ENCODE peak calls at places on chromosomes 1 and 21, in six cellular contexts. One of them, this sample, is unnamed.

GRCh38 chr21:41396452-41397107 is 29.5 kb upstream of the MX1 start:
- DNase-seq in M059J: peak
- DNase-seq in ascending aorta: no peak
- DNase-seq in RWPE1: no peak
- DNase-seq in ACHN: no peak
- DNase-seq in IMR-90: no peak
- DNase-seq in this sample: no peak

GRCh38 chr1:223144914-223145313 is 1.9 kb upstream of the TLR5 start:
- DNase-seq in ascending aorta: no peak
- DNase-seq in ACHN: no peak
- DNase-seq in M059J: no peak
- DNase-seq in RWPE1: no peak
- DNase-seq in IMR-90: no peak
- DNase-seq in this sample: no peak

GRCh38 chr1:184533049-184533448 is 146.2 kb downstream of the C1orf21 start:
- DNase-seq in RWPE1: no peak
- DNase-seq in ACHN: no peak
- DNase-seq in M059J: no peak
- DNase-seq in ascending aorta: no peak
- DNase-seq in IMR-90: no peak
- DNase-seq in this sample: no peak

GRCh38 chr1:201426395-201427310 is 5.1 kb upstream of the TNNI1 start:
- DNase-seq in RWPE1: no peak
- DNase-seq in ACHN: no peak
- DNase-seq in M059J: peak
- DNase-seq in ascending aorta: no peak
- DNase-seq in IMR-90: no peak
- DNase-seq in this sample: no peak

GRCh38 chr1:226653311-226653921 is 85.7 kb downstream of the ITPKB start:
- DNase-seq in ACHN: no peak
- DNase-seq in M059J: no peak
- DNase-seq in RWPE1: no peak
- DNase-seq in ascending aorta: no peak
- DNase-seq in IMR-90: no peak
- DNase-seq in this sample: no peak

GRCh38 chr21:42548687-42549406 is 35.2 kb downstream of the SLC37A1 start:
- DNase-seq in IMR-90: no peak
- DNase-seq in ascending aorta: no peak
- DNase-seq in ACHN: no peak
- DNase-seq in M059J: no peak
- DNase-seq in RWPE1: no peak
- DNase-seq in this sample: no peak

GRCh38 chr1:10777749-10778574 is 18.5 kb downstream of the CASZ1 start:
- DNase-seq in ascending aorta: no peak
- DNase-seq in M059J: no peak
- DNase-seq in IMR-90: no peak
- DNase-seq in ACHN: no peak
- DNase-seq in RWPE1: no peak
- DNase-seq in this sample: no peak

GRCh38 chr1:229855999-229856650 is 210.9 kb upstream of the GALNT2 start:
- DNase-seq in IMR-90: no peak
- DNase-seq in M059J: peak
- DNase-seq in RWPE1: no peak
- DNase-seq in ascending aorta: no peak
- DNase-seq in ACHN: no peak
- DNase-seq in this sample: no peak

GRCh38 chr1:198123146-198123545 is 33.7 kb upstream of the NEK7 start:
- DNase-seq in RWPE1: no peak
- DNase-seq in M059J: peak
- DNase-seq in ascending aorta: no peak
- DNase-seq in ACHN: no peak
- DNase-seq in IMR-90: peak
- DNase-seq in this sample: peak

GRCh38 chr1:74584185-74584584 is 71.8 kb upstream of the LRRC53 start:
- DNase-seq in RWPE1: no peak
- DNase-seq in ascending aorta: no peak
- DNase-seq in M059J: peak
- DNase-seq in IMR-90: peak
- DNase-seq in ACHN: no peak
- DNase-seq in this sample: no peak

GRCh38 chr1:23807453-23807852 is 6.9 kb upstream of the GALE start:
- DNase-seq in IMR-90: no peak
- DNase-seq in ascending aorta: no peak
- DNase-seq in M059J: peak
- DNase-seq in RWPE1: no peak
- DNase-seq in ACHN: no peak
- DNase-seq in this sample: no peak

GRCh38 chr1:178055093-178055492 is 38.8 kb upstream of the RASAL2 start:
- DNase-seq in RWPE1: peak
- DNase-seq in ascending aorta: no peak
- DNase-seq in M059J: peak
- DNase-seq in IMR-90: no peak
- DNase-seq in ACHN: peak
- DNase-seq in this sample: no peak

GRCh38 chr1:109768700-109769325 is 5.1 kb upstream of the EPS8L3 start:
- DNase-seq in RWPE1: no peak
- DNase-seq in ascending aorta: no peak
- DNase-seq in M059J: no peak
- DNase-seq in ACHN: no peak
- DNase-seq in IMR-90: no peak
- DNase-seq in this sample: no peak

GRCh38 chr21:16241500-16241963 is 511.8 kb downstream of the USP25 start:
- DNase-seq in IMR-90: no peak
- DNase-seq in RWPE1: no peak
- DNase-seq in M059J: peak
- DNase-seq in ACHN: no peak
- DNase-seq in ascending aorta: no peak
- DNase-seq in this sample: no peak

GRCh38 chr1:59690531-59690930 is 124.2 kb upstream of the HOOK1 start:
- DNase-seq in ascending aorta: no peak
- DNase-seq in ACHN: no peak
- DNase-seq in M059J: no peak
- DNase-seq in RWPE1: no peak
- DNase-seq in IMR-90: no peak
- DNase-seq in this sample: no peak

GRCh38 chr1:5368211-5368610 is 624.0 kb downstream of the NPHP4 start:
- DNase-seq in RWPE1: no peak
- DNase-seq in M059J: no peak
- DNase-seq in IMR-90: no peak
- DNase-seq in ACHN: no peak
- DNase-seq in ascending aorta: no peak
- DNase-seq in this sample: no peak

GRCh38 chr1:178450871-178451270 is 45.9 kb downstream of the CLEC20A start:
- DNase-seq in IMR-90: peak
- DNase-seq in RWPE1: no peak
- DNase-seq in ascending aorta: no peak
- DNase-seq in ACHN: no peak
- DNase-seq in M059J: no peak
- DNase-seq in this sample: no peak

GRCh38 chr1:152367436-152367835 is 7.6 kb upstream of the FLG2 start:
- DNase-seq in IMR-90: no peak
- DNase-seq in ACHN: no peak
- DNase-seq in RWPE1: peak
- DNase-seq in M059J: no peak
- DNase-seq in ascending aorta: no peak
- DNase-seq in this sample: no peak

GRCh38 chr1:232271991-232272589 is 357.8 kb downstream of the SIPA1L2 start:
- DNase-seq in ACHN: no peak
- DNase-seq in M059J: no peak
- DNase-seq in RWPE1: no peak
- DNase-seq in IMR-90: peak
- DNase-seq in ascending aorta: no peak
- DNase-seq in this sample: peak

GRCh38 chr1:205122489-205122882 is 708 bp upstream of the RBBP5 start:
- DNase-seq in ACHN: no peak
- DNase-seq in RWPE1: no peak
- DNase-seq in ascending aorta: no peak
- DNase-seq in IMR-90: no peak
- DNase-seq in M059J: no peak
- DNase-seq in this sample: no peak

GRCh38 chr21:26964379-26964778 is 2.5 kb downstream of the ADAMTS5 start:
- DNase-seq in M059J: peak
- DNase-seq in ascending aorta: no peak
- DNase-seq in ACHN: no peak
- DNase-seq in RWPE1: no peak
- DNase-seq in IMR-90: peak
- DNase-seq in this sample: peak

GRCh38 chr1:9687876-9688582 is 36.5 kb downstream of the PIK3CD start:
- DNase-seq in M059J: peak
- DNase-seq in ascending aorta: no peak
- DNase-seq in ACHN: peak
- DNase-seq in RWPE1: no peak
- DNase-seq in IMR-90: peak
- DNase-seq in this sample: no peak

This sample was measured in foreskin fibroblast.